ENCODE peak calls at places on chromosomes 16 and 17, in nine cellular contexts. V, G, A, O, H, S, W, Q and P are unnamed samples.

GRCh38 chr17:53818894-53819293 is 3.8 kb upstream of the KIF2B start:
- DNase-seq in S (no peak), G (no peak), W (no peak), A (no peak), O (no peak), V (no peak), H (no peak), Q (no peak), P (no peak)

GRCh38 chr17:6660765-6661463 is 9.4 kb downstream of the C17orf100 start:
- DNase-seq in O (no peak), H (no peak), S (no peak), G (no peak), Q (no peak), W (no peak), V (peak), A (no peak), P (no peak)

GRCh38 chr17:46192484-46193245 is 564 bp downstream of the KANSL1 start:
- DNase-seq in A (peak), W (peak), H (peak), G (peak), Q (no peak), S (peak), O (peak), V (peak), P (no peak)

GRCh38 chr17:77106874-77107358 is 33.9 kb upstream of the SEC14L1 start:
- DNase-seq in Q (no peak), G (no peak), O (peak), S (no peak), A (no peak), H (peak), V (peak), W (no peak), P (no peak)

GRCh38 chr16:72188512-72188911 is 16.6 kb upstream of the PMFBP1 start:
- DNase-seq in S (no peak), H (no peak), Q (no peak), W (no peak), G (no peak), V (no peak), O (no peak), A (no peak), P (no peak)

GRCh38 chr17:20275653-20276052 is 191.7 kb downstream of the LGALS9B start:
- DNase-seq in A (no peak), S (no peak), H (no peak), G (no peak), Q (no peak), V (no peak), W (no peak), O (no peak), P (no peak)

GRCh38 chr16:10509534-10510025 is 70.8 kb downstream of the EMP2 start:
- DNase-seq in H (peak), O (peak), A (peak), Q (peak), V (peak), W (peak), S (peak), G (peak), P (no peak)

GRCh38 chr17:56570199-56570598 is 23.3 kb upstream of the NOG start:
- DNase-seq in O (peak), Q (no peak), V (no peak), W (no peak), G (no peak), S (no peak), A (no peak), H (no peak), P (no peak)

GRCh38 chr17:72150632-72151460 is 30.0 kb downstream of the SOX9 start:
- DNase-seq in V (peak), W (no peak), G (no peak), H (no peak), O (peak), Q (no peak), S (peak), A (no peak), P (no peak)

GRCh38 chr17:82655038-82655479 is 6.8 kb upstream of the WDR45B start:
- DNase-seq in V (no peak), S (no peak), H (no peak), A (peak), Q (no peak), W (no peak), O (no peak), G (no peak), P (no peak)

GRCh38 chr16:15988268-15989013 is 39.0 kb downstream of the ABCC1 start:
- DNase-seq in Q (no peak), O (peak), V (no peak), G (no peak), H (no peak), A (no peak), S (no peak), W (no peak), P (no peak)

GRCh38 chr16:79253100-79253631 is 347.4 kb downstream of the MAF start:
- DNase-seq in H (no peak), S (no peak), O (no peak), A (peak), V (no peak), Q (no peak), W (no peak), G (no peak), P (no peak)

GRCh38 chr16:15518412-15519351 is 84.3 kb downstream of the BMERB1 start:
- DNase-seq in V (no peak), O (peak), H (no peak), A (no peak), S (no peak), G (no peak), Q (peak), W (peak), P (no peak)

GRCh38 chr16:3953728-3954410 is 73.4 kb upstream of the CREBBP start:
- DNase-seq in V (no peak), H (no peak), G (no peak), S (no peak), O (no peak), A (no peak), W (no peak), Q (no peak), P (no peak)

GRCh38 chr16:53509906-53510703 is 7.1 kb upstream of the AKTIP start:
- DNase-seq in A (peak), G (peak), H (peak), S (peak), W (peak), V (peak), Q (peak), O (peak), P (peak)

GRCh38 chr17:71237903-71238538 is 882.8 kb upstream of the SOX9 start:
- DNase-seq in A (no peak), S (no peak), O (peak), H (no peak), V (no peak), Q (no peak), W (no peak), G (no peak), P (no peak)

GRCh38 chr16:67857547-67858233 is 10.2 kb upstream of the CENPT start:
- DNase-seq in W (peak), A (peak), O (peak), G (peak), V (peak), Q (peak), H (no peak), S (no peak), P (peak)

GRCh38 chr16:84049403-84050060 is 6.9 kb upstream of the SLC38A8 start:
- DNase-seq in V (no peak), H (no peak), O (no peak), A (no peak), S (no peak), Q (no peak), G (no peak), W (no peak), P (no peak)

GRCh38 chr17:80619535-80620235 is 75.0 kb downstream of the RPTOR start:
- DNase-seq in H (no peak), A (no peak), V (no peak), W (no peak), S (no peak), Q (no peak), G (no peak), O (peak), P (no peak)

GRCh38 chr16:87538594-87538993 is 45.8 kb upstream of the ZCCHC14 start:
- DNase-seq in O (no peak), V (no peak), Q (no peak), W (no peak), H (no peak), S (no peak), A (no peak), G (no peak), P (no peak)

GRCh38 chr17:28573521-28573920 is 2.2 kb upstream of the PIGS start:
- DNase-seq in Q (no peak), O (no peak), H (no peak), A (no peak), V (no peak), G (no peak), W (no peak), S (no peak), P (no peak)

GRCh38 chr17:28572294-28573099 is 1.2 kb upstream of the PIGS start:
- DNase-seq in V (no peak), A (peak), O (no peak), W (no peak), Q (no peak), S (no peak), G (no peak), H (no peak), P (no peak)

GRCh38 chr17:28570716-28571254 is 539 bp downstream of the PIGS start:
- DNase-seq in Q (no peak), H (peak), G (peak), O (peak), S (no peak), V (peak), W (no peak), A (peak), P (no peak)

GRCh38 chr17:28569446-28569845 is 1.9 kb downstream of the PIGS start:
- DNase-seq in O (no peak), H (no peak), A (no peak), V (no peak), W (no peak), G (no peak), S (no peak), Q (no peak), P (no peak)

DNA sequence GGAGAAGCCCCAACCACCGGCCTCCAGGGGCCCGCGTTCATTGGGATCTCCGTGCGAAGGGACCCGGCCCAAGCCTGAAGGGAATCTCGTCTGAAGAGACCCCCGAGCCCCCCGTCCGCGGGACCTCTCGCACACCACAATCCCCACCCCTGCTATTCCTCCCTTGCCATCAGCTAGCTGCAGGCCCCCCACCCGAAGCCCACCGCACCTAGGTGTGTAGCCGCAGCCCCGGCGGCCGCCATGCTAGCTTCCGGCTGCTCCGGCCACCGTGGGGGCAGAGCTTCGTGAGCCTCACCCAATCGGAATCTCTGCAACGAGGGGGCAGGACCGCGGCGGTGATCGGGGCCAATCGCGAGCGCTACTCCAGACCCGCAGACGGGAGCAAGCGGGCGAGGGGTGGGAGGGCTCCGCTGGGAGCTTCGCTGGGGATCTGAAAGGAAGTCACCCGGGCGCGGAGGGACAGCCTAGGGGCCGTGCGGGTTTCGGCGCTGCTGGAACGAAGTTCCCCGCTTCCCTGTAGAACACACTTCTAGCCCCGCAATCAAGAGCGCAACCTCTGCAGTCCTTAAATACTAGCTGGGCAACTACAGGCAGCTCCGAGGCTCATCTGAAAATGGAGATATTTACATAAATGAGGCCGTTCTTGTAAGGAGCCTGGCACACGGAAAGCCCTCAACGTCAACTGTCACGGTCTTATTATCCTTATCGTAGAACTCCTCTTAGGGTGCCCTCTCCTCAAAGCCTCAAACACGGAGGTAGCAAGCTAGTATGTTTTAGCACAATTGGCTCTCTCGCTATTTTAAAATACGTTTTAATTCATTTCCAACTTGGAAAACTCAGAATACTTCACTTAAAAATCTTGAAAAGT is at the start of gene PIGS:
- DNase-seq in O (peak), H (peak), Q (peak), W (peak), A (peak), S (peak), V (peak), G (peak), P (peak)
- H3K27ac ChIP-seq in O (no peak), H (peak), Q (no peak), W (peak), A (peak), S (peak), V (no peak), G (peak), P (peak)

DNA sequence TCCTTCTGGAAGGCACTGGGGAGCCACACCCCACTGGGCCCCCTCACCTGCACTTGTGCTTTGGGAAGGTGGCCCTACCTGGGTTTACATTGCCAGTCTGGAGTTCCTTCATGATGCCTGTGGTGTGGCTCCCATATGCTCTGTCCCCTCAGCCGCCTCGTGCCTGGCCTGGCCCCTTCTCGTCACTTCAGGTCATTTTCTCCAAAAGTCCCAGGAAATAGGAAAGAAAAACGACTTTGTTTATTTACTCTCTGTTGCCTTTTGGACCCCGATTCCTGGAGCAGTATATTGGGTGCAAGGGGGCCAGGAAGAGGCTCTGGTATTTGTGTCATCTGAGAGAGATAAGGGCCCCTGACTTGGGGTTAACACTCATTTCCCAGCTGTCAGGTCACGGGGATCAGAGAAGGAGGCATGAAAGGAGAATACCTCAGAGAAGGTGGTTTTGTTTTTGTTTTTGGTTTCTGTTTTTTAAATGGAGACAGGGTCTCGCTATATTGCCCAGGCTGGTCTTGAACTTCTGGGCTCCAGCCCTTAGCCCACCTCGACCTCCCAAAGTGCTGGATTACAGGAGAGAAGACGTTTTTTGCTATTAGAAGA is 4.7 kb downstream of the SOCS3 start:
- DNase-seq in A (no peak), S (no peak), H (no peak), O (no peak), W (no peak), Q (no peak), V (no peak), G (peak), P (no peak)
- H3K27ac ChIP-seq in A (peak), S (no peak), H (peak), O (no peak), W (peak), Q (peak), V (no peak), G (peak), P (peak)

DNA sequence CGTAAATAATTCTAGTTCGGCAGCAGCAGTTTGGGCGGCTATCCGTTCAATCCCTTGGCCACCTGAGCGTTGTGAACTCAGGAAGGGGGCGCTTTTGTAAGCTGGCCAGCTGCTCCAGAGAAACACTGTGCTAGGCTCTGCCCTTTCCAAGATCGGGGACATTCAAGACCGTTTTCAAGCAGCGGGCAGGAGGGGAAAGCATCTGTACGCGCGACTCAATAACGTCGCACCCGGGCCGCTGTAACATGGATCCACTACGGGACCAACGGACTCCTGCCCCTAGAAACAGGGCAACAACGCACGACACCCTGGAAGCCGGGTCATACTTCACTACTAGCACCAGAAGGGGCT is 463 bp downstream of the TOP2A start:
- DNase-seq in S (no peak), A (peak), O (peak), G (no peak), V (peak), Q (no peak), H (no peak), W (no peak), P (no peak)
- H3K27ac ChIP-seq in S (no peak), A (no peak), O (peak), G (peak), V (no peak), Q (peak), H (peak), W (peak), P (no peak)

DNA sequence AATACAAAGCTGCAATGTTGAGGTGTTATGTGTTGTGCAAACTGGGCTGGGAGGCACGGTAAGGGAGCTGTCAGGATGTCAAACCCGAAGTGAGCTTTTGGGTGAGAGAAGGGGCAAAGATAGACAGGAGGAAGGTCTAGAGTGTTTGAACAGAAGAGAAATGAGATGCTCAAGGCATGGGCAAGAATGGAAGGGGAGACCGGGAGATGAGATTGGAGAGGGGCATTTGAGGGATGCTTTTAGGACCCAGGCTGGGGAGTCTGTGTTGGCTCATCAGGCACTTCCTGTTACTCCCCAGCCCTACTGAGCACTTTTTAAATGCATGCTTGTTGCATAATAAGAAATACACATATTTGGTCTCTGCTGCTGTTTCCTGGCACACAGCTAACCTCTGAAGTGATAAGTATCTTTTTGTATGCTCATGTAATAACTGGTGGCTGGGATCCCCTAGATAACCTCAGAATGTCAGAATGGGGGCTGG is 13.7 kb downstream of the UNC45B start:
- DNase-seq in Q (no peak), W (no peak), G (peak), A (no peak), O (no peak), V (no peak), H (peak), S (no peak), P (no peak)
- H3K27ac ChIP-seq in Q (no peak), W (peak), G (peak), A (no peak), O (no peak), V (no peak), H (peak), S (no peak), P (no peak)

GRCh38 chr17:2798679-2799078 is 2.4 kb downstream of the RAP1GAP2 start:
- DNase-seq in S (no peak), H (no peak), O (peak), Q (no peak), A (no peak), G (no peak), W (no peak), V (peak), P (no peak)
- H3K27ac ChIP-seq in S (peak), H (no peak), O (no peak), Q (no peak), A (no peak), G (no peak), W (no peak), V (no peak), P (no peak)

GRCh38 chr16:89056592-89056991 is 37.1 kb upstream of the ACSF3 start:
- DNase-seq in H (no peak), A (no peak), S (no peak), O (no peak), W (no peak), V (no peak), G (no peak), Q (no peak), P (no peak)
- H3K27ac ChIP-seq in H (no peak), A (no peak), S (no peak), O (no peak), W (no peak), V (no peak), G (no peak), Q (no peak), P (no peak)

DNA sequence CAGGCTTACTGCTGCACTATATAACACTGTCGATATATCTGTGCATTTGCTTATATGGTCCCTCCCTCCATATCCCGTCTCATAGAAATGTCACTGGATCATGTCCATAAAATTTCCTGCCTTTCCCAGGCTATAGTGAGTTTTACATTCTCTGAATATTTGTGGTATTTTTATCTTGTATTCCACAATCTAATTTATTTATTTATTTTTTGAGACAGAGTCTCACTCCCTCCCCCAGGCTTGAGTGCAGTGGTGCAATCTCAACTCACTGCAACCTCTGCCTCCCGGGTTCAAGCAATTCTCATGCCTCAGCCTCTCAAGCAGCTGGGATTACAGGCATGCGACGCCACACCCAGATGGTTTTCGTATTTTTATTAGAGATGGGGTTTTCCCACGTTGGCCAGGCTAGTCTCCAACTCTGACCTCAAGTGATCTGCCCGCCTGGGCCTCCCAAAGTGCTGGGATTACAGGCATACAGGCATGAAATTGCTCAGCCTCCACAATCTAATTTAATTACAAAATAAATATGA is 12.9 kb downstream of the TRIM37 start:
- DNase-seq in G (no peak), S (no peak), Q (peak), O (no peak), A (peak), H (no peak), W (peak), V (no peak), P (no peak)
- H3K27ac ChIP-seq in G (no peak), S (no peak), Q (peak), O (no peak), A (peak), H (no peak), W (no peak), V (no peak), P (peak)